ENCODE peak calls at places on chromosomes 11 and 22, in four cellular contexts. One of them, this sample, is unnamed.

GRCh38 chr11:18013790-18014507 is 1.1 kb upstream of the SERGEF start:
- DNase-seq in tibial artery: no peak
- DNase-seq in right lobe of liver: no peak
- DNase-seq in mucosa of descending colon: peak
- DNase-seq in this sample: no peak

GRCh38 chr11:116427903-116428637 is 344.7 kb downstream of the BUD13 start:
- DNase-seq in tibial artery: no peak
- DNase-seq in mucosa of descending colon: no peak
- DNase-seq in right lobe of liver: no peak
- DNase-seq in this sample: no peak

GRCh38 chr22:39658367-39658766 is 87.8 kb downstream of the CACNA1I start:
- DNase-seq in tibial artery: no peak
- DNase-seq in right lobe of liver: no peak
- DNase-seq in mucosa of descending colon: no peak
- DNase-seq in this sample: no peak

GRCh38 chr22:40813912-40814315 is 5.2 kb downstream of the SLC25A17 start:
- DNase-seq in mucosa of descending colon: no peak
- DNase-seq in tibial artery: no peak
- DNase-seq in right lobe of liver: no peak
- DNase-seq in this sample: no peak

GRCh38 chr11:62147545-62147944 is 23.7 kb downstream of the INCENP start:
- DNase-seq in right lobe of liver: no peak
- DNase-seq in mucosa of descending colon: no peak
- DNase-seq in tibial artery: peak
- DNase-seq in this sample: no peak

GRCh38 chr22:43173566-43173965 is 13.4 kb downstream of the TTLL12 start:
- DNase-seq in tibial artery: no peak
- DNase-seq in right lobe of liver: no peak
- DNase-seq in mucosa of descending colon: no peak
- DNase-seq in this sample: no peak

GRCh38 chr22:50315289-50316113 is 8.1 kb upstream of the PLXNB2 start:
- DNase-seq in mucosa of descending colon: no peak
- DNase-seq in tibial artery: no peak
- DNase-seq in right lobe of liver: no peak
- DNase-seq in this sample: no peak

GRCh38 chr11:68677432-68677831 is 6.9 kb upstream of the GAL start:
- DNase-seq in mucosa of descending colon: no peak
- DNase-seq in tibial artery: no peak
- DNase-seq in right lobe of liver: peak
- DNase-seq in this sample: peak

GRCh38 chr11:101049123-101049522 is 80.5 kb downstream of the PGR start:
- DNase-seq in tibial artery: no peak
- DNase-seq in mucosa of descending colon: no peak
- DNase-seq in right lobe of liver: no peak
- DNase-seq in this sample: no peak

GRCh38 chr11:14520086-14520901 is at the start of gene PSMA1:
- DNase-seq in mucosa of descending colon: peak
- DNase-seq in right lobe of liver: peak
- DNase-seq in tibial artery: peak
- DNase-seq in this sample: no peak
- TF ChIP-seq CTCF in mucosa of descending colon: peak
- TF ChIP-seq CTCF in right lobe of liver: peak
- TF ChIP-seq CTCF in tibial artery: peak
- TF ChIP-seq CTCF in this sample: no peak

GRCh38 chr11:5596611-5597201 is at the start of gene TRIM6:
- DNase-seq in right lobe of liver: peak
- DNase-seq in tibial artery: peak
- DNase-seq in mucosa of descending colon: peak
- DNase-seq in this sample: no peak

GRCh38 chr11:5600374-5600851 is 4.0 kb downstream of the TRIM6 start:
- DNase-seq in right lobe of liver: peak
- DNase-seq in mucosa of descending colon: peak
- DNase-seq in tibial artery: peak
- DNase-seq in this sample: peak

GRCh38 chr11:5592615-5593014 is 3.8 kb upstream of the TRIM6 start:
- DNase-seq in right lobe of liver: no peak
- DNase-seq in tibial artery: no peak
- DNase-seq in mucosa of descending colon: no peak
- DNase-seq in this sample: no peak

GRCh38 chr11:5593146-5593545 is 3.3 kb upstream of the TRIM6 start:
- DNase-seq in right lobe of liver: no peak
- DNase-seq in mucosa of descending colon: no peak
- DNase-seq in tibial artery: no peak
- DNase-seq in this sample: no peak

DNA sequence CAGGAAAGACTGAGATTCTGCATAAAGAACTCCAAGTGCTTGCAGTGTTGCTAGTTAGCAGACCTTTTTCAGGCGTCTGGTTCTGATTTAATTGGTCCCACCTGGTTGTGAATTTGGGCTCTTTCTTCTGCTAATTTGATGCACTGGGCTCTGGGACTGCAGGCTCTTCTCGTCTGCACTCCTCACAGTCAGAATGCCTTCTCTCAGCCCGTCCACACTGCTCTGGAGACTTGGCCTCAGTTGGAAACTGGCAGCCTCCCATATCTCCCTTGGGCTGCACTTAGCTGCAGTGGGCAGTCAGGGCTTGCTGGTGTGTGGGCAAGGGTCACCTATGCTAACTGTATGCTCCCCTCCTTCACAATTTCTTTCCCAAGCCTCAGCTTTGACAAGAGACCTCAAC is 1.5 kb downstream of the TRIM6 start:
- DNase-seq in tibial artery: no peak
- DNase-seq in right lobe of liver: no peak
- DNase-seq in mucosa of descending colon: no peak
- DNase-seq in this sample: no peak
- H3K4me3 ChIP-seq in tibial artery: no peak
- H3K4me3 ChIP-seq in right lobe of liver: no peak
- H3K4me3 ChIP-seq in mucosa of descending colon: no peak
- H3K4me3 ChIP-seq in this sample: peak

GRCh38 chr11:84775503-84775902 is 851.6 kb downstream of the DLG2 start:
- DNase-seq in right lobe of liver: no peak
- DNase-seq in tibial artery: no peak
- DNase-seq in mucosa of descending colon: no peak
- DNase-seq in this sample: no peak

DNA sequence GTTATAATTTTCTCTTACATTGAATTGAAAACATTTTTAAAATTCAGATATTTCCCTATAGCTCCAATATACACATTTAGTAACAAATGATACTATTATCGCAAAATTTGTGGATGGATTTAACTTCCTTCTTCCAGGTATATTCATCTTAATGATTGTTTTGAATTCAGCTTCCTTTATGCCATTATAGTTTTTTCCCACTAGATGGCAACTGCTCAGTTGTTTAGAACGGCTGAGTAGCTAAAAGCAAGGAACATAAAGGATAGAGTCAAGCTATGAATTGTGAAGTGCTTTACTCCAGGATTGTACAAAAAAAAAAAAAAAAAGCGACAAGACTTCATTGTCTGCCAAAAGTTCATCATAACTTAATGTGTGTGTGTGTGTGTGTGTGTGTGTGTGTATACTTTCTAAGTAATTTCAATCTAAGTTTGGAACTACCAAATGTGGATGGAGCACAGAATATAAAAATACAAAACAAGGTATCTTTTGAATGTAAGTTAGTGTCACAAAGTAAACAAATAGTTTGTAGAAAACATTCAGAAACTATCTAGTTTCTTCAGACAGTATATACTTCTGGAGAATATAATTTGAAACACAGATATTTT is 846.4 kb downstream of the DLG2 start:
- DNase-seq in mucosa of descending colon: no peak
- DNase-seq in right lobe of liver: no peak
- DNase-seq in tibial artery: no peak
- DNase-seq in this sample: peak
- TF ChIP-seq CTCF in mucosa of descending colon: peak
- TF ChIP-seq CTCF in right lobe of liver: peak
- TF ChIP-seq CTCF in tibial artery: peak
- TF ChIP-seq CTCF in this sample: peak

GRCh38 chr11:73525611-73526010 is 72.3 kb downstream of the FAM168A start:
- DNase-seq in mucosa of descending colon: no peak
- DNase-seq in tibial artery: no peak
- DNase-seq in right lobe of liver: no peak
- DNase-seq in this sample: no peak

GRCh38 chr11:73530109-73530508 is 67.8 kb downstream of the FAM168A start:
- DNase-seq in mucosa of descending colon: peak
- DNase-seq in tibial artery: no peak
- DNase-seq in right lobe of liver: no peak
- DNase-seq in this sample: no peak

GRCh38 chr11:73528877-73529530 is 68.9 kb downstream of the FAM168A start:
- DNase-seq in tibial artery: no peak
- DNase-seq in mucosa of descending colon: no peak
- DNase-seq in right lobe of liver: no peak
- DNase-seq in this sample: no peak

GRCh38 chr11:73528013-73528412 is 69.9 kb downstream of the FAM168A start:
- DNase-seq in tibial artery: no peak
- DNase-seq in right lobe of liver: no peak
- DNase-seq in mucosa of descending colon: no peak
- DNase-seq in this sample: no peak

DNA sequence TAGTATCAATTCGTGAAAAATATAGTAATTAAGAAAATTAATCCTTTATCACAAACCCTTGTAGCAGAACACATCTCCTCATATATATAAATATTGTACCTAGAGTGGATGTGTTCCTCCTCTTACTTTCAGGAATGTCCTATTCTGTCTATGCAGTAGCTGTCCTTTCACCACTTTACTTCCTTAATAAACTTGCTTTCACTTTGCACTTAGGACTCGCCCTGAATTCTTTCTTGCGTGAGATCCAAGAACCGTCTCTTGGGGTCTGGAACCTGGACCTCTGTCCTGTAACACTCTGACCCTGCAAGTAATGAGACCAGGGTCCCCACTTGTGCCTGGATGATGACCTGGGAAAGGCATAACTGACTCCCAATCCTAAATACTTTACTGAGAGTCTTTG is 69.5 kb downstream of the FAM168A start:
- DNase-seq in tibial artery: no peak
- DNase-seq in mucosa of descending colon: peak
- DNase-seq in right lobe of liver: no peak
- DNase-seq in this sample: no peak
- H3K4me3 ChIP-seq in tibial artery: peak
- H3K4me3 ChIP-seq in mucosa of descending colon: no peak
- H3K4me3 ChIP-seq in right lobe of liver: no peak
- H3K4me3 ChIP-seq in this sample: peak

GRCh38 chr22:30553971-30554370 is 7.4 kb upstream of the SEC14L6 start:
- DNase-seq in tibial artery: no peak
- DNase-seq in right lobe of liver: no peak
- DNase-seq in mucosa of descending colon: no peak
- DNase-seq in this sample: no peak

GRCh38 chr22:30555282-30556210 is 9.0 kb upstream of the SEC14L6 start:
- DNase-seq in tibial artery: no peak
- DNase-seq in mucosa of descending colon: no peak
- DNase-seq in right lobe of liver: no peak
- DNase-seq in this sample: no peak

GRCh38 chr22:30557243-30557642 is 10.7 kb upstream of the SEC14L6 start:
- DNase-seq in right lobe of liver: no peak
- DNase-seq in tibial artery: no peak
- DNase-seq in mucosa of descending colon: no peak
- DNase-seq in this sample: no peak

GRCh38 chr22:30559889-30560288 is 13.3 kb upstream of the SEC14L6 start:
- DNase-seq in right lobe of liver: no peak
- DNase-seq in mucosa of descending colon: no peak
- DNase-seq in tibial artery: no peak
- DNase-seq in this sample: no peak

GRCh38 chr22:30556388-30556787 is 9.8 kb upstream of the SEC14L6 start:
- DNase-seq in right lobe of liver: no peak
- DNase-seq in tibial artery: no peak
- DNase-seq in mucosa of descending colon: no peak
- DNase-seq in this sample: no peak
- TF ChIP-seq CTCF in right lobe of liver: no peak
- TF ChIP-seq CTCF in tibial artery: no peak
- TF ChIP-seq CTCF in mucosa of descending colon: no peak
- TF ChIP-seq CTCF in this sample: peak

DNA sequence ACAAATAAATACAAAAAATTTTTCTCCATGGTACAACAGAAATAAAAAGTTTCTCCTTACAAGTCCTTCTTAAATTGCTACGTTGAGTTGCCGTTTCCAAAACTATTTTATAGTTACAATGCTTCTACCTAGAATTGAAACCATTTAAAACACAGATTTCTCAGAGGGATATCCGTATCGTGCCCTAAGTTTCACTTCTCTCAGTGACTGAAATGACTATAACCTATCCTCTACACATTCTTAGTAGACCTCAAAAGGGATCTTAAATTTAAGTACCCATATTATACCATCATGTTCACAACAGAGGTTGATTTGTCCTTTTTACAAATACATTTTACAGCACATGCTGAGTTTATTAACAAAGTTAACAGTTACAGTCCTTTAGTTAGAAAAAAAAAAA is 44.1 kb downstream of the USP28 start:
- DNase-seq in right lobe of liver: no peak
- DNase-seq in tibial artery: no peak
- DNase-seq in mucosa of descending colon: no peak
- DNase-seq in this sample: no peak
- H3K4me3 ChIP-seq in right lobe of liver: no peak
- H3K4me3 ChIP-seq in tibial artery: no peak
- H3K4me3 ChIP-seq in mucosa of descending colon: no peak
- H3K4me3 ChIP-seq in this sample: no peak